ENCODE peak calls at places on chromosomes 16 and 17, in nine cellular contexts. One of them, this sample, is unnamed.

GRCh38 chr17:37273419-37274051 is 102.2 kb upstream of the C17orf78 start:
- DNase-seq in fibroblast of pulmonary artery: peak
- DNase-seq in astrocyte of the spinal cord: peak
- DNase-seq in thyroid gland: no peak
- DNase-seq in lung: no peak
- DNase-seq in lower lobe of right lung: no peak
- DNase-seq in uterus: no peak
- DNase-seq in fibroblast of the aortic adventitia: peak
- DNase-seq in left lung: no peak
- DNase-seq in this sample: no peak

GRCh38 chr17:11205656-11206055 is 35.4 kb upstream of the SHISA6 start:
- DNase-seq in fibroblast of pulmonary artery: no peak
- DNase-seq in astrocyte of the spinal cord: no peak
- DNase-seq in thyroid gland: peak
- DNase-seq in lung: no peak
- DNase-seq in lower lobe of right lung: no peak
- DNase-seq in uterus: no peak
- DNase-seq in fibroblast of the aortic adventitia: no peak
- DNase-seq in left lung: no peak
- DNase-seq in this sample: no peak

GRCh38 chr17:59409336-59410048 is 78.0 kb downstream of the YPEL2 start:
- DNase-seq in fibroblast of pulmonary artery: no peak
- DNase-seq in astrocyte of the spinal cord: no peak
- DNase-seq in thyroid gland: no peak
- DNase-seq in lung: no peak
- DNase-seq in lower lobe of right lung: no peak
- DNase-seq in uterus: no peak
- DNase-seq in fibroblast of the aortic adventitia: no peak
- DNase-seq in left lung: no peak
- DNase-seq in this sample: no peak

GRCh38 chr16:19583665-19584300 is 28.3 kb downstream of the VPS35L start:
- DNase-seq in fibroblast of pulmonary artery: peak
- DNase-seq in astrocyte of the spinal cord: peak
- DNase-seq in thyroid gland: peak
- DNase-seq in lung: no peak
- DNase-seq in lower lobe of right lung: no peak
- DNase-seq in uterus: no peak
- DNase-seq in fibroblast of the aortic adventitia: peak
- DNase-seq in left lung: no peak
- DNase-seq in this sample: no peak

GRCh38 chr17:65018612-65019290 is 37.8 kb downstream of the GNA13 start:
- DNase-seq in fibroblast of pulmonary artery: no peak
- DNase-seq in astrocyte of the spinal cord: no peak
- DNase-seq in thyroid gland: no peak
- DNase-seq in lung: no peak
- DNase-seq in lower lobe of right lung: no peak
- DNase-seq in uterus: no peak
- DNase-seq in fibroblast of the aortic adventitia: peak
- DNase-seq in left lung: no peak
- DNase-seq in this sample: no peak

GRCh38 chr16:28139530-28139929 is 72.2 kb downstream of the XPO6 start:
- DNase-seq in fibroblast of pulmonary artery: no peak
- DNase-seq in astrocyte of the spinal cord: no peak
- DNase-seq in thyroid gland: no peak
- DNase-seq in lung: no peak
- DNase-seq in lower lobe of right lung: no peak
- DNase-seq in uterus: no peak
- DNase-seq in fibroblast of the aortic adventitia: no peak
- DNase-seq in left lung: no peak
- DNase-seq in this sample: no peak

GRCh38 chr16:57949013-57949412 is 21.9 kb downstream of the CNGB1 start:
- DNase-seq in fibroblast of pulmonary artery: no peak
- DNase-seq in astrocyte of the spinal cord: no peak
- DNase-seq in thyroid gland: no peak
- DNase-seq in lung: no peak
- DNase-seq in lower lobe of right lung: no peak
- DNase-seq in uterus: no peak
- DNase-seq in fibroblast of the aortic adventitia: no peak
- DNase-seq in left lung: no peak
- DNase-seq in this sample: no peak

GRCh38 chr16:28163699-28164584 is 47.8 kb downstream of the XPO6 start:
- DNase-seq in fibroblast of pulmonary artery: peak
- DNase-seq in astrocyte of the spinal cord: peak
- DNase-seq in thyroid gland: no peak
- DNase-seq in lung: no peak
- DNase-seq in lower lobe of right lung: peak
- DNase-seq in uterus: no peak
- DNase-seq in fibroblast of the aortic adventitia: peak
- DNase-seq in left lung: no peak
- DNase-seq in this sample: no peak

GRCh38 chr17:40071720-40072480 is 9.1 kb downstream of the THRA start:
- DNase-seq in fibroblast of pulmonary artery: peak
- DNase-seq in astrocyte of the spinal cord: no peak
- DNase-seq in thyroid gland: peak
- DNase-seq in lung: peak
- DNase-seq in lower lobe of right lung: peak
- DNase-seq in uterus: peak
- DNase-seq in fibroblast of the aortic adventitia: peak
- DNase-seq in left lung: peak
- DNase-seq in this sample: peak

GRCh38 chr16:77789085-77789611 is 784 bp downstream of the VAT1L start:
- DNase-seq in fibroblast of pulmonary artery: no peak
- DNase-seq in astrocyte of the spinal cord: no peak
- DNase-seq in thyroid gland: peak
- DNase-seq in lung: no peak
- DNase-seq in lower lobe of right lung: no peak
- DNase-seq in uterus: no peak
- DNase-seq in fibroblast of the aortic adventitia: no peak
- DNase-seq in left lung: no peak
- DNase-seq in this sample: no peak

GRCh38 chr16:73326221-73326620 is 278.3 kb upstream of the ZFHX3 start:
- DNase-seq in fibroblast of pulmonary artery: no peak
- DNase-seq in astrocyte of the spinal cord: no peak
- DNase-seq in thyroid gland: no peak
- DNase-seq in lung: no peak
- DNase-seq in lower lobe of right lung: no peak
- DNase-seq in uterus: no peak
- DNase-seq in fibroblast of the aortic adventitia: no peak
- DNase-seq in left lung: no peak
- DNase-seq in this sample: no peak

GRCh38 chr17:39486242-39486641 is 25.0 kb downstream of the CDK12 start:
- DNase-seq in fibroblast of pulmonary artery: peak
- DNase-seq in astrocyte of the spinal cord: peak
- DNase-seq in thyroid gland: no peak
- DNase-seq in lung: no peak
- DNase-seq in lower lobe of right lung: no peak
- DNase-seq in uterus: no peak
- DNase-seq in fibroblast of the aortic adventitia: peak
- DNase-seq in left lung: peak
- DNase-seq in this sample: no peak

GRCh38 chr16:46731691-46732555 is 16.2 kb downstream of the MYLK3 start:
- DNase-seq in fibroblast of pulmonary artery: peak
- DNase-seq in astrocyte of the spinal cord: no peak
- DNase-seq in thyroid gland: no peak
- DNase-seq in lung: no peak
- DNase-seq in lower lobe of right lung: no peak
- DNase-seq in uterus: no peak
- DNase-seq in fibroblast of the aortic adventitia: no peak
- DNase-seq in left lung: no peak
- DNase-seq in this sample: no peak

GRCh38 chr16:51445250-51445649 is 294.2 kb upstream of the SALL1 start:
- DNase-seq in fibroblast of pulmonary artery: no peak
- DNase-seq in astrocyte of the spinal cord: no peak
- DNase-seq in thyroid gland: no peak
- DNase-seq in lung: no peak
- DNase-seq in lower lobe of right lung: no peak
- DNase-seq in uterus: no peak
- DNase-seq in fibroblast of the aortic adventitia: no peak
- DNase-seq in left lung: no peak
- DNase-seq in this sample: no peak

GRCh38 chr16:2967721-2968161 is 1.4 kb upstream of the PAQR4 start:
- DNase-seq in fibroblast of pulmonary artery: no peak
- DNase-seq in astrocyte of the spinal cord: no peak
- DNase-seq in thyroid gland: no peak
- DNase-seq in lung: no peak
- DNase-seq in lower lobe of right lung: no peak
- DNase-seq in uterus: no peak
- DNase-seq in fibroblast of the aortic adventitia: no peak
- DNase-seq in left lung: no peak
- DNase-seq in this sample: no peak

GRCh38 chr17:60902399-60902798 is 224.7 kb downstream of the BCAS3 start:
- DNase-seq in fibroblast of pulmonary artery: no peak
- DNase-seq in astrocyte of the spinal cord: no peak
- DNase-seq in thyroid gland: no peak
- DNase-seq in lung: no peak
- DNase-seq in lower lobe of right lung: no peak
- DNase-seq in uterus: no peak
- DNase-seq in fibroblast of the aortic adventitia: no peak
- DNase-seq in left lung: no peak
- DNase-seq in this sample: no peak

GRCh38 chr17:51118330-51119195 is 2.1 kb downstream of the SPAG9 start:
- DNase-seq in fibroblast of pulmonary artery: no peak
- DNase-seq in astrocyte of the spinal cord: no peak
- DNase-seq in thyroid gland: peak
- DNase-seq in lung: peak
- DNase-seq in lower lobe of right lung: no peak
- DNase-seq in uterus: no peak
- DNase-seq in fibroblast of the aortic adventitia: peak
- DNase-seq in left lung: peak
- DNase-seq in this sample: no peak

GRCh38 chr17:70168044-70168978 is 1.0 kb upstream of the KCNJ2 start:
- DNase-seq in fibroblast of pulmonary artery: peak
- DNase-seq in astrocyte of the spinal cord: peak
- DNase-seq in thyroid gland: peak
- DNase-seq in lung: peak
- DNase-seq in lower lobe of right lung: peak
- DNase-seq in uterus: peak
- DNase-seq in fibroblast of the aortic adventitia: peak
- DNase-seq in left lung: peak
- DNase-seq in this sample: peak

GRCh38 chr17:491086-492014 is 138.7 kb upstream of the RPH3AL start:
- DNase-seq in fibroblast of pulmonary artery: peak
- DNase-seq in astrocyte of the spinal cord: peak
- DNase-seq in thyroid gland: peak
- DNase-seq in lung: peak
- DNase-seq in lower lobe of right lung: peak
- DNase-seq in uterus: peak
- DNase-seq in fibroblast of the aortic adventitia: peak
- DNase-seq in left lung: peak
- DNase-seq in this sample: peak

GRCh38 chr16:66740010-66740409 is 11.4 kb downstream of the DYNC1LI2 start:
- DNase-seq in fibroblast of pulmonary artery: peak
- DNase-seq in astrocyte of the spinal cord: peak
- DNase-seq in thyroid gland: no peak
- DNase-seq in lung: no peak
- DNase-seq in lower lobe of right lung: no peak
- DNase-seq in uterus: no peak
- DNase-seq in fibroblast of the aortic adventitia: peak
- DNase-seq in left lung: no peak
- DNase-seq in this sample: no peak

GRCh38 chr17:16491703-16492612 is at the start of gene LRRC75A:
- DNase-seq in fibroblast of pulmonary artery: no peak
- DNase-seq in astrocyte of the spinal cord: no peak
- DNase-seq in thyroid gland: peak
- DNase-seq in lung: no peak
- DNase-seq in lower lobe of right lung: peak
- DNase-seq in uterus: peak
- DNase-seq in fibroblast of the aortic adventitia: no peak
- DNase-seq in left lung: peak
- DNase-seq in this sample: no peak
- TF ChIP-seq CTCF in fibroblast of pulmonary artery: no peak
- TF ChIP-seq CTCF in astrocyte of the spinal cord: no peak
- TF ChIP-seq CTCF in thyroid gland: no peak
- TF ChIP-seq CTCF in lung: no peak
- TF ChIP-seq CTCF in lower lobe of right lung: no peak
- TF ChIP-seq CTCF in uterus: no peak
- TF ChIP-seq CTCF in fibroblast of the aortic adventitia: no peak
- TF ChIP-seq CTCF in left lung: no peak
- TF ChIP-seq CTCF in this sample: peak

GRCh38 chr17:78130080-78130438 is 512 bp upstream of the TMC8 start:
- DNase-seq in fibroblast of pulmonary artery: no peak
- DNase-seq in astrocyte of the spinal cord: no peak
- DNase-seq in thyroid gland: no peak
- DNase-seq in lung: no peak
- DNase-seq in lower lobe of right lung: no peak
- DNase-seq in uterus: no peak
- DNase-seq in fibroblast of the aortic adventitia: no peak
- DNase-seq in left lung: no peak
- DNase-seq in this sample: no peak
- H3K4me3 ChIP-seq in fibroblast of pulmonary artery: no peak
- H3K4me3 ChIP-seq in astrocyte of the spinal cord: no peak
- H3K4me3 ChIP-seq in thyroid gland: no peak
- H3K4me3 ChIP-seq in lung: no peak
- H3K4me3 ChIP-seq in lower lobe of right lung: peak
- H3K4me3 ChIP-seq in uterus: no peak
- H3K4me3 ChIP-seq in fibroblast of the aortic adventitia: no peak
- H3K4me3 ChIP-seq in left lung: peak
- H3K4me3 ChIP-seq in this sample: no peak

DNA sequence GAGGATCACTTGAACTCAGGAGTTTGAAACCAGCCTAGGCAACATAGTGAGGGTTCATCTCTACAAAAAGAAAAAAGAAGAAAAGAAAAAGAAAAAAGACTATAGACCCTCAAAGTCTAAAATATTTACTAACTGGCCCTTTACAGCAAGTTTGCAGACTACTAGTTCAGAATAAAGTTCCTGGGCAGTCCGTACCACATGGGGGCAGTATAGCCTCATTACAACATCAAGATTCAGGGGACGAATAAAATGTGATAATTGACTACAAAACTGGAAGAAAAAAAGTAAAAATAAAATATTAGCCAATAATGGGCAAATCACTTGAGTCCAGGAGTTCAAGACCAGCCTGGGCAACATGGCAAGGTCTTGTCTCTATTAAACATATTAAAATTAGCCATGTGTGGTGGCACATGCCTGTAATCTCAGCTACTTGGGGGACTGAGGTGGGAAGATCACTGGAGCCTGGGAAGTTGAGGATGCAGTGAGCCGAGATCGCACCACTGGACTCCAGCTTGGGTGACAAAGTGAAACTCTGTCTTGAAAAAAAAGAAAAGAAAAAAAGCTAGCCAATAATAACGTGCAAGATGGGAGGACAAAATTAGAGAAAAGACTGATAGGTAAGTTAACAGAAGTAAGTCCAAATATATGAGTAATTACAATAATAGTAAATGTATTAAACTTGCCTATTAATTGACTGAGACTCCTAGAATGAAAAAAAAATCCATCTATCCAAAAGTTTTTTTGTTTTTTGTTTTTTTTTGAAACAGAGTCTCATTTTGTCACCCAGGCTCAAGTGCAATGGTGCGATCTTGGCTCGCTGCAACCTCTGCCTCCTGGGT is 129.4 kb upstream of the SEC14L1 start:
- DNase-seq in fibroblast of pulmonary artery: peak
- DNase-seq in astrocyte of the spinal cord: peak
- DNase-seq in thyroid gland: peak
- DNase-seq in lung: no peak
- DNase-seq in lower lobe of right lung: peak
- DNase-seq in uterus: no peak
- DNase-seq in fibroblast of the aortic adventitia: peak
- DNase-seq in left lung: no peak
- DNase-seq in this sample: no peak
- TF ChIP-seq CTCF in fibroblast of pulmonary artery: peak
- TF ChIP-seq CTCF in astrocyte of the spinal cord: peak
- TF ChIP-seq CTCF in thyroid gland: no peak
- TF ChIP-seq CTCF in lung: peak
- TF ChIP-seq CTCF in lower lobe of right lung: peak
- TF ChIP-seq CTCF in uterus: peak
- TF ChIP-seq CTCF in fibroblast of the aortic adventitia: peak
- TF ChIP-seq CTCF in left lung: peak
- TF ChIP-seq CTCF in this sample: peak

GRCh38 chr17:48596000-48596734 is 2.6 kb upstream of the HOXB5 start:
- DNase-seq in fibroblast of pulmonary artery: no peak
- DNase-seq in astrocyte of the spinal cord: peak
- DNase-seq in thyroid gland: no peak
- DNase-seq in lung: no peak
- DNase-seq in lower lobe of right lung: no peak
- DNase-seq in uterus: no peak
- DNase-seq in fibroblast of the aortic adventitia: no peak
- DNase-seq in left lung: no peak
- DNase-seq in this sample: no peak
- H3K4me3 ChIP-seq in fibroblast of pulmonary artery: no peak
- H3K4me3 ChIP-seq in astrocyte of the spinal cord: peak
- H3K4me3 ChIP-seq in thyroid gland: no peak
- H3K4me3 ChIP-seq in lung: peak
- H3K4me3 ChIP-seq in lower lobe of right lung: peak
- H3K4me3 ChIP-seq in uterus: no peak
- H3K4me3 ChIP-seq in fibroblast of the aortic adventitia: peak
- H3K4me3 ChIP-seq in left lung: peak
- H3K4me3 ChIP-seq in this sample: peak

This sample was measured in right atrium auricular region.